ENCODE peak calls at places on chromosomes 3 and 15, in four cellular contexts. X is ovary, O is heart left ventricle, V is ascending aorta. Y is an unnamed sample. For H3K36me3 and H3K27me3, the result is how much of the 10 kb centered on the place peaks cover.

GRCh38 chr3:177812492-177812891 is 615.2 kb upstream of the TBL1XR1 start:
- DNase-seq in X (no peak), O (no peak), V (no peak), Y (no peak)

GRCh38 chr3:94024385-94024784 is 4.0 kb downstream of the STX19 start:
- DNase-seq in X (no peak), O (no peak), V (no peak), Y (no peak)

GRCh38 chr15:43025150-43025549 is 80.7 kb downstream of the UBR1 start:
- DNase-seq in X (no peak), O (no peak), V (no peak), Y (no peak)

GRCh38 chr3:72043212-72044133 is 258.5 kb upstream of the PROK2 start:
- DNase-seq in X (no peak), O (no peak), V (no peak), Y (no peak)

GRCh38 chr15:27258287-27258686 is 287.3 kb downstream of the GABRG3 start:
- DNase-seq in X (no peak), O (no peak), V (no peak), Y (peak)

GRCh38 chr3:52407779-52408178 is 37.1 kb downstream of the SEMA3G start:
- DNase-seq in X (peak), O (no peak), V (no peak), Y (no peak)

GRCh38 chr3:55770077-55770476 is 283.0 kb upstream of the WNT5A start:
- DNase-seq in X (no peak), O (no peak), V (no peak), Y (peak)

GRCh38 chr3:20043398-20043797 is 3.2 kb downstream of the KAT2B start:
- DNase-seq in X (peak), O (peak), V (peak), Y (no peak)

GRCh38 chr3:62557983-62558382 is 184.6 kb upstream of the FEZF2 start:
- DNase-seq in X (no peak), O (no peak), V (no peak), Y (no peak)

GRCh38 chr3:17023006-17023664 is 138.4 kb downstream of the PLCL2 start:
- DNase-seq in X (no peak), O (no peak), V (no peak), Y (no peak)

GRCh38 chr15:68383161-68384074 is 48.5 kb downstream of the ITGA11 start:
- DNase-seq in X (no peak), O (peak), V (no peak), Y (peak)

DNA sequence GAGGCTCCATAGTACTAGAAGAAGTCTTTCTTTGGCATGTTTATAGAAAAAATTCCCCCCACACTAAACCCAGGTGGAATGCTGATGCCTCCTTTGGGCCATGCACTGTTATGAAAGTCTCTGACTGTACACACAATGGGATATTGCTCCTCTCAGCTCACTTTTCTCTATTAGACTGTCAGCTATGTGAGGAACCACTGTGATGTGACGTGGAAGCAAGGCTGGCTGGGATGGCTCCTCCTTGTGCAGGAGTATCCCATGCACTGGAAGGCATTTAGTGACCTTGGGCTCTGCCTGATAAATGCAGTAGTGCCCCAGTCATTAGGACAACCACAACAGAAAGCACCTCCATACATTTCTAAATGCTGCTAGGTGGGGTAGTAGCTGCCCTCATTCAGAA is 5.7 kb upstream of the FRMD4B start:
- DNase-seq in X (no peak), O (no peak), V (no peak), Y (no peak)
- H3K4me3 ChIP-seq in X (no peak), O (no peak), V (no peak), Y (no peak)

GRCh38 chr3:47293822-47294221 is 11.1 kb downstream of the KLHL18 start:
- DNase-seq in X (no peak), O (no peak), V (no peak), Y (no peak)

GRCh38 chr3:47295322-47295721 is 12.6 kb downstream of the KLHL18 start:
- DNase-seq in X (no peak), O (no peak), V (no peak), Y (no peak)

GRCh38 chr3:47288966-47289910 is 6.5 kb downstream of the KLHL18 start:
- DNase-seq in X (no peak), O (no peak), V (no peak), Y (no peak)

GRCh38 chr3:47294392-47294791 is 11.6 kb downstream of the KLHL18 start:
- DNase-seq in X (no peak), O (no peak), V (no peak), Y (no peak)

DNA sequence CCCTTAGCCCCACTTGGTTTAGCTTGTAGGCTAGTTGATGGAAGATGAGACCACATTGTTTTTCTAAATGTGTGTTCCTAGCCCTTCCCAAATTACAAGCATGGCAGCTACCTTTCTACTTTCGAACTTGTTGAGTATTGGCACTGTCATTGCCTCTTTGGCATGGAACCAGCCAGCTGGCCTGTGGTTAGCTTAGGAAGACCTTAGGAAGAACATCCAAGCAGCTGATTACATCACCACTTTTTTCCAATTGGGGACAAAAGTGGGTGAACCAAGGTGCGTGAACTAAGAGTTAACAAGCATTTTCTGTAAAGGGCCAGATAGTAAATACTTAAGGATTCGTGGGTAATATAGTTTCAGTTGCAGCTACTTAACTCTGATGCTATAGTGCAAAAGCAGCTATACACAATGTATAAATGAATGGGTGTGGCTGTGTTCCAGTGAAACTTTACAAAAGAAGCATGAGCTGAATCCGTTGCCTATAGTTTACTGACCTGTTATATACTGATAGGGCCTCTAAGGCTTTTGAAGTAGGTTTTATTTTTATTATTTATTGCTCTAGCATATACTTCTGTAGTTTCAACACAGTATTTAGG is 8.5 kb downstream of the KLHL18 start:
- DNase-seq in X (no peak), O (no peak), V (no peak), Y (no peak)
- H3K36me3 ChIP-seq in X (under half), O (under half), V (under half), Y (under half)

GRCh38 chr3:58731673-58732072 is 65.1 kb upstream of the FAM3D start:
- DNase-seq in X (no peak), O (no peak), V (no peak), Y (no peak)
- H3K27me3 ChIP-seq in X (under half), O (under half), V (under half), Y (under half)

GRCh38 chr15:80456517-80457497 is 52.6 kb downstream of the ARNT2 start:
- DNase-seq in X (no peak), O (no peak), V (no peak), Y (no peak)
- H3K4me3 ChIP-seq in X (no peak), O (no peak), V (no peak), Y (no peak)

DNA sequence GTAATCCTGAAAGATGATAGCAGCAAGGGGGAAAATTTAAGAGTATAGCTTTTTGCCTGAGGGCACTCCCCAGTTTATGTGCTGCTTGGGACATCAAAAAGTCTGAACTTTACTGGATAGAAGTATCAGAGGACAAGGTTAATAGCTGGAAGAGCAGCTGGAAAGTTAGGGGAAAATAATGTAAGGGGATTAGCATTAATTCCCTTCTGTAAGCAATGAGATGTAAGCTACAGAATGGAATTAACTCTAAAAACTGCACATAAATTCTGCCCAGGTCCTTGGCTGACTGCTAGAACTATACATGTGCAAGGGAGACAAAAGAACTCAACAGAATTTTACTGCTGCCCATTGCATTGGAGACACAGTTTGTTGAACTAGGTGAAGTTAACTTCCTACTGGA is 55.6 kb downstream of the ATP11B start:
- DNase-seq in X (no peak), O (no peak), V (no peak), Y (no peak)
- H3K36me3 ChIP-seq in X (under half), O (half or more), V (half or more), Y (under half)

DNA sequence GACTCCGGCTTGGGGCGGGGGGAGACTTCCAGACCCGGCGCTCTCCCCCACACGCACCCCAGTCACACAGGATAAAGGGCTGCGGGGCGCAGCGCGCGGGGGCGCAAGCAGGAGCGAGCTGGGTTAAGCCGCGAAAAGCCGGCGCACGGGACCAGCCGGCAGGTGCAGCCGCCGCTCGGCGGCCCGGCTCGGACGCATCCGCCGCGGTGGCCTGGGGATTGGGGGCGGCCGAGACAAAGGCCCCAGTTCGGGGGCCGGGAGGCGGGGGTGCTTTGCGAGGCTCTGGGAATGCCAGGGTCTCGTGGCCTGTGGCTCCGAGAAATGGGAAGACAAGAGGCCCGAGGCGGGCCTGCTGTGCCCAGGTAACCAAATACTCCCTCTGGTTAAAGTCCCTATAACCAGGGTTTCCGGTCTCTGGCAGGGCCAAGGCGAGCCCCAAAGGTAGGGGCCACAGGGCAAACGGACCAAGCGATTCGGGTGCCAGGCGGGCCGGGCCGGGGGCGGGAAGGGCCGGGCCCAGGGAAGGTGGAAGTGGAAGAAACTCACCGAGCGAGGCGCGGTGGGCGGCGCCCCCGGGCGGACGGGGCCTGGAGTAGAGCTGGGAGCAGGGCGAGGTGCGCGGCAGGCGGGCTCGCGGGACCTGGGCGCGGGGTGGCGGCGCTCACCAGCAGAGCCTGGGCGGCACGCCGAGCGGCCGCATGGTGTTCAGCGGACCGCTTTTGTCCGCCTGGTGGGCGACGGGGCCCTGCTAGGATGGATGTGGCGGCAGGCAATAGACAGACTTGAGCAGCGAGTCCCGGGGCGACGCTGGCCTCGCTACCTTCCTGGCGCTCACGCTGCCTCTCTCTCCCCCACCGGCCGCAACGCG is at the start of gene GATA2:
- DNase-seq in X (no peak), O (no peak), V (no peak), Y (peak)
- H3K27me3 ChIP-seq in X (under half), O (half or more), V (half or more), Y (half or more)

GRCh38 chr15:74768099-74768770 is 13.6 kb upstream of the CSK start:
- DNase-seq in X (no peak), O (no peak), V (no peak), Y (peak)

GRCh38 chr15:74770211-74770892 is 11.5 kb upstream of the CSK start:
- DNase-seq in X (no peak), O (no peak), V (no peak), Y (no peak)

GRCh38 chr15:74768771-74769342 is 13.0 kb upstream of the CSK start:
- DNase-seq in X (peak), O (peak), V (no peak), Y (peak)

GRCh38 chr15:74767167-74768098 is 14.4 kb upstream of the CSK start:
- DNase-seq in X (no peak), O (no peak), V (no peak), Y (no peak)

DNA sequence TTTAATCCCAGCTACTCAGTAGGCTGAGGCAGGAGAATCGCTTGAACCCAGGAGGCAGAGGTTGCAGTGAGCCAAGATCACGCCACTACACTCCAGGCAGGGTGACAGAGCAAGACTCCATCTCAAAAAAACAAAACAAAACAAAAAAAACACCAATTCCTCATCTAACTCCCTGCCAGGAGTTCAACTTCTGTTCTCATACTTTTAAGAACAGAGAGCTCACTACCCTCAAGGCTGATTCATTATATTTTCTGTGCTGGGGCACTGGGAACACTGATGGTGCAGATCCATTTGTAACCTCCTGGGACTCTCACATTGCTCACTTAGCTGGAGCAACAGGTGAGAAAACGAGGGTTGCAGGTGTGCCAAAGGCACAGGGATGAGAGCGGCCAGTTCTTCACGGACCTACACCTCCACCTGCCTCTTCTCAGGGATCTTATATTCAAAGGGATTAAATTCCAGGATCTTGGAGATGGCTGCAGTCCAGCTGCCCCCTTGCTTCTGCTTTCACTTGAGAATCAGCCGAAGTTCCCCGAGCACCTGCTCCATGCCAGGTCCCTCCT is 12.3 kb upstream of the CSK start:
- DNase-seq in X (no peak), O (no peak), V (no peak), Y (no peak)
- H3K4me3 ChIP-seq in X (no peak), O (no peak), V (no peak), Y (no peak)

GRCh38 chr3:47410801-47411646 is 30.2 kb downstream of the PTPN23 start:
- DNase-seq in X (no peak), O (no peak), V (no peak), Y (peak)

GRCh38 chr3:47409284-47409683 is 28.5 kb downstream of the PTPN23 start:
- DNase-seq in X (no peak), O (no peak), V (no peak), Y (peak)

GRCh38 chr3:47411696-47412452 is 31.1 kb downstream of the PTPN23 start:
- DNase-seq in X (no peak), O (no peak), V (no peak), Y (peak)

GRCh38 chr3:47409688-47410416 is 29.0 kb downstream of the PTPN23 start:
- DNase-seq in X (no peak), O (no peak), V (no peak), Y (peak)

GRCh38 chr3:47410417-47410720 is 29.5 kb downstream of the PTPN23 start:
- DNase-seq in X (no peak), O (no peak), V (no peak), Y (peak)
- H3K36me3 ChIP-seq in X (under half), O (half or more), V (half or more), Y (under half)

Y was measured in H7.